ENCODE peak calls at places on chromosomes 16 and 17, in seven cellular contexts. F is GM12892, G is body of pancreas, W is A549, X is esophagus muscularis mucosa, D is sigmoid colon, Q is HCT116. I is an unnamed sample.
A peak's percentile ranks its signal among the peaks of the same experiment; 100 is the strongest.

GRCh38 chr17:81959362-81960129 is 1.4 kb downstream of the NOTUM start:
- DNase-seq in D (peak; percentile 84), F (peak; percentile 83), W (peak; percentile 55), G (peak; percentile 75), X (no peak), Q (no peak), I (peak; percentile 66)

GRCh38 chr16:24541534-24541933 is 2.2 kb downstream of the RBBP6 start:
- DNase-seq in Q (no peak), F (no peak), X (no peak), W (no peak), G (no peak), D (no peak), I (no peak)

GRCh38 chr17:38748329-38749221 is at the start of gene PCGF2:
- DNase-seq in F (no peak), G (peak; percentile 82), W (peak; percentile 89), Q (peak; percentile 71), X (peak; percentile 99), D (peak; percentile 94), I (peak; percentile 71)

GRCh38 chr17:48715496-48716399 is 6.6 kb downstream of the PRAC1 start:
- DNase-seq in D (peak; percentile 20), W (no peak), X (no peak), G (no peak), F (no peak), Q (no peak), I (no peak)

GRCh38 chr17:61425682-61426481 is 26.2 kb downstream of the TBX2 start:
- DNase-seq in D (no peak), X (peak; percentile 89), Q (peak; percentile 63), F (no peak), W (no peak), G (no peak), I (no peak)

GRCh38 chr16:57755726-57756423 is 20.3 kb downstream of the KATNB1 start:
- DNase-seq in G (no peak), W (no peak), Q (no peak), X (no peak), D (no peak), F (no peak), I (no peak)

GRCh38 chr17:49924589-49924988 is 44.4 kb upstream of the DLX4 start:
- DNase-seq in G (no peak), W (no peak), F (no peak), X (no peak), D (no peak), Q (no peak), I (no peak)

GRCh38 chr16:10849736-10850477 is 27.1 kb upstream of the CIITA start:
- DNase-seq in G (no peak), X (no peak), D (peak; percentile 7), W (no peak), Q (no peak), F (no peak), I (no peak)

GRCh38 chr17:43020789-43021738 is 1.1 kb downstream of the VAT1 start:
- DNase-seq in W (peak; percentile 89), Q (no peak), G (peak; percentile 48), X (peak; percentile 96), F (peak; percentile 37), D (peak; percentile 93), I (peak; percentile 89)

GRCh38 chr17:34562387-34562786 is 17.0 kb upstream of the TMEM132E start:
- DNase-seq in X (no peak), W (no peak), Q (no peak), D (no peak), G (no peak), F (no peak), I (no peak)

GRCh38 chr17:6427284-6427781 is 7.6 kb downstream of the AIPL1 start:
- DNase-seq in G (no peak), Q (no peak), F (peak; percentile 44), X (no peak), W (no peak), D (no peak), I (no peak)

GRCh38 chr16:8656376-8656775 is 18.0 kb upstream of the ABAT start:
- DNase-seq in Q (no peak), F (no peak), G (no peak), D (no peak), X (no peak), W (no peak), I (no peak)

GRCh38 chr16:8796469-8797363 is 723 bp downstream of the TMEM186 start:
- DNase-seq in F (no peak), G (no peak), W (no peak), D (no peak), X (no peak), Q (no peak), I (no peak)

GRCh38 chr16:75070055-75070841 is 46.3 kb downstream of the LDHD start:
- DNase-seq in W (no peak), Q (no peak), X (no peak), D (peak; percentile 71), F (no peak), G (no peak), I (no peak)

GRCh38 chr17:39194985-39195524 is 2.4 kb downstream of the CACNB1 start:
- DNase-seq in W (no peak), D (no peak), Q (no peak), G (no peak), X (no peak), F (no peak), I (no peak)

GRCh38 chr17:32998111-32998892 is 6.7 kb downstream of the SPACA3 start:
- DNase-seq in X (no peak), G (peak; percentile 86), F (peak; percentile 58), D (peak; percentile 80), W (peak; percentile 79), Q (peak; percentile 55), I (peak; percentile 27)

GRCh38 chr16:11139624-11140375 is 116.2 kb downstream of the SOCS1 start:
- DNase-seq in F (no peak), Q (peak; percentile 13), W (no peak), D (no peak), X (no peak), G (no peak), I (no peak)

GRCh38 chr16:12551946-12552345 is 251.7 kb downstream of the CPPED1 start:
- DNase-seq in D (no peak), Q (no peak), F (no peak), X (no peak), G (no peak), W (no peak), I (no peak)

GRCh38 chr17:5793899-5794298 is 209.6 kb upstream of the NLRP1 start:
- DNase-seq in G (no peak), D (no peak), F (no peak), X (no peak), W (no peak), Q (no peak), I (no peak)

GRCh38 chr17:59357219-59357699 is 25.8 kb downstream of the YPEL2 start:
- DNase-seq in W (no peak), G (no peak), X (no peak), Q (no peak), D (no peak), F (no peak), I (no peak)

GRCh38 chr16:23160082-23160481 is 10.8 kb upstream of the USP31 start:
- DNase-seq in F (no peak), X (no peak), D (no peak), W (no peak), Q (no peak), G (no peak), I (no peak)

GRCh38 chr16:14284930-14285541 is 213.9 kb downstream of the MRTFB start:
- DNase-seq in W (peak; percentile 55), D (peak; percentile 86), X (no peak), Q (peak; percentile 63), F (no peak), G (no peak), I (peak; percentile 44)

GRCh38 chr17:7703584-7704574 is 1.1 kb upstream of the EFNB3 start:
- DNase-seq in W (peak; percentile 34), X (no peak), Q (no peak), F (no peak), G (peak; percentile 21), D (no peak), I (no peak)

GRCh38 chr17:64661981-64662773 is at the start of gene SMURF2:
- DNase-seq in D (peak; percentile 88), G (peak; percentile 77), Q (no peak), W (peak; percentile 89), X (peak; percentile 94), F (peak; percentile 83), I (peak; percentile 77)
- TF ChIP-seq POLR2A in D (no peak), G (peak; percentile 83), Q (peak; percentile 89), W (peak; percentile 87), X (peak; percentile 53), F (peak; percentile 81), I (peak; percentile 93)

GRCh38 chr16:27449434-27450188 is 47.6 kb downstream of the IL21R start:
- DNase-seq in Q (no peak), D (no peak), F (peak; percentile 65), W (no peak), X (no peak), G (no peak), I (no peak)
- TF ChIP-seq POLR2A in Q (no peak), D (no peak), F (peak; percentile 44), W (no peak), X (no peak), G (no peak), I (no peak)

GRCh38 chr16:73151225-73151624 is 103.3 kb upstream of the ZFHX3 start:
- DNase-seq in F (no peak), D (no peak), Q (no peak), X (no peak), G (no peak), W (no peak), I (no peak)

GRCh38 chr16:73150790-73151189 is 102.9 kb upstream of the ZFHX3 start:
- DNase-seq in Q (no peak), X (no peak), W (no peak), D (no peak), F (no peak), G (no peak), I (no peak)

GRCh38 chr16:73152731-73153130 is 104.8 kb upstream of the ZFHX3 start:
- DNase-seq in G (no peak), D (no peak), F (no peak), W (no peak), X (no peak), Q (no peak), I (no peak)

GRCh38 chr16:73157861-73158260 is 109.9 kb upstream of the ZFHX3 start:
- DNase-seq in F (no peak), G (no peak), X (no peak), D (no peak), W (no peak), Q (no peak), I (no peak)

GRCh38 chr16:73154063-73154870 is 106.3 kb upstream of the ZFHX3 start:
- DNase-seq in W (no peak), X (no peak), Q (no peak), D (peak; percentile 73), G (no peak), F (no peak), I (no peak)
- TF ChIP-seq POLR2A in W (no peak), X (no peak), Q (no peak), D (no peak), G (peak; percentile 32), F (no peak), I (no peak)

DNA sequence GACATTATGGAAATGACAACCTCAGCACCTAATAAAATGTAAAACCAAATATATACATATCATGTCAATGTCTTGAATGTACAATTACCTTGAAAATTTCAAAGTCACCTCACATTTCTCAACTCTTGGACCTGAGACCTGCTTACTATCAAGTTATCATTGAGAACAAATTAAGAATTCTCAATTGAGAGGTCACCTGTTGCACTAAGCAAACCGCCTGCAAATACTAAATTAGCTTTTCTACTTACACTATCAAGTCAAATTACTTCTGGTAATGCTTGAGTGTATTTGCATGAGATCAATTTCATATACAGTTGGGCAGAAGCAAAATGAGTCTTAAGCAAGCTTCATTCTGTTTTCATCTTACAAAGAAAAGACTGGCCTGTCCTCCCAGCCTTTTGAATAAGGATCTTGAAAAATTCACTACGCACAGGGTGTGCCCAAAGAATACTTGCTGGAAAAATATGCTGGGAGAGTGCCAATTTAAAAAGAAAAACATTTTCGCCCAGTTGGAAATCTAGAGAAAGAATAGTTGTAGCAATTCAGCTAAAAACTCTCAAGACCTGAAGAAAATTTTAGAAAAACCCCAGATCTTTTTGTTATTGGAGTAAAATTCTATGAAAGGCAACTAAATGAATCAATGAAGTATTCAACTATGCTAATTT is 35.7 kb downstream of the KANSL1 start:
- DNase-seq in W (no peak), X (no peak), G (no peak), F (no peak), Q (no peak), D (no peak), I (no peak)
- TF ChIP-seq POLR2A in W (no peak), X (no peak), G (no peak), F (no peak), Q (no peak), D (no peak), I (no peak)